ENCODE peak calls at places on chromosome 16, in eight cellular contexts. A, M, I, H, B, G, D and U are unnamed samples.

GRCh38 chr16:77276686-77277085 is 77.5 kb downstream of the SYCE1L start:
- DNase-seq in D (no peak), B (no peak), H (no peak), M (no peak), A (no peak), I (no peak), G (no peak), U (no peak)

GRCh38 chr16:88065747-88066142 is 114.5 kb downstream of the BANP start:
- DNase-seq in A (no peak), B (no peak), G (no peak), M (no peak), H (no peak), D (no peak), I (peak), U (no peak)

GRCh38 chr16:87926246-87927194 is 9.8 kb downstream of the CA5A start:
- DNase-seq in G (no peak), H (no peak), I (no peak), B (no peak), D (no peak), M (no peak), A (no peak), U (no peak)

GRCh38 chr16:72043058-72043457 is 11.2 kb upstream of the HP start:
- DNase-seq in D (no peak), B (no peak), G (peak), A (no peak), H (peak), M (no peak), I (no peak), U (no peak)

GRCh38 chr16:63361032-63361624 is 1324.9 kb upstream of the CDH8 start:
- DNase-seq in A (peak), H (no peak), I (no peak), D (peak), B (no peak), G (peak), M (peak), U (peak)

GRCh38 chr16:59259074-59259963 is 525.2 kb upstream of the GOT2 start:
- DNase-seq in D (no peak), B (no peak), I (no peak), A (no peak), H (no peak), G (no peak), M (no peak), U (no peak)

GRCh38 chr16:88773812-88774291 is 11.2 kb downstream of the PIEZO1 start:
- DNase-seq in B (peak), D (peak), A (no peak), I (peak), M (no peak), H (no peak), G (no peak), U (peak)

GRCh38 chr16:69190598-69190997 is 3.6 kb downstream of the SNTB2 start:
- DNase-seq in M (no peak), D (no peak), A (no peak), B (no peak), G (no peak), H (no peak), I (no peak), U (no peak)

GRCh38 chr16:14004031-14004718 is 66.9 kb upstream of the MRTFB start:
- DNase-seq in D (no peak), G (no peak), H (peak), B (no peak), M (no peak), I (peak), A (no peak), U (no peak)

GRCh38 chr16:21952040-21952792 is 945 bp upstream of the UQCRC2 start:
- DNase-seq in G (peak), D (peak), M (peak), I (peak), A (peak), H (peak), B (peak), U (peak)

GRCh38 chr16:924063-924462 is 46.7 kb downstream of the LMF1 start:
- DNase-seq in A (no peak), M (no peak), I (no peak), G (no peak), D (no peak), H (no peak), B (no peak), U (no peak)

GRCh38 chr16:31213342-31213741 is 577 bp upstream of the TRIM72 start:
- DNase-seq in G (no peak), D (no peak), H (no peak), B (no peak), A (no peak), I (no peak), M (no peak), U (no peak)

GRCh38 chr16:49464877-49465504 is 91.4 kb downstream of the C16orf78 start:
- DNase-seq in B (peak), I (peak), G (no peak), A (no peak), D (no peak), M (no peak), H (peak), U (no peak)

DNA sequence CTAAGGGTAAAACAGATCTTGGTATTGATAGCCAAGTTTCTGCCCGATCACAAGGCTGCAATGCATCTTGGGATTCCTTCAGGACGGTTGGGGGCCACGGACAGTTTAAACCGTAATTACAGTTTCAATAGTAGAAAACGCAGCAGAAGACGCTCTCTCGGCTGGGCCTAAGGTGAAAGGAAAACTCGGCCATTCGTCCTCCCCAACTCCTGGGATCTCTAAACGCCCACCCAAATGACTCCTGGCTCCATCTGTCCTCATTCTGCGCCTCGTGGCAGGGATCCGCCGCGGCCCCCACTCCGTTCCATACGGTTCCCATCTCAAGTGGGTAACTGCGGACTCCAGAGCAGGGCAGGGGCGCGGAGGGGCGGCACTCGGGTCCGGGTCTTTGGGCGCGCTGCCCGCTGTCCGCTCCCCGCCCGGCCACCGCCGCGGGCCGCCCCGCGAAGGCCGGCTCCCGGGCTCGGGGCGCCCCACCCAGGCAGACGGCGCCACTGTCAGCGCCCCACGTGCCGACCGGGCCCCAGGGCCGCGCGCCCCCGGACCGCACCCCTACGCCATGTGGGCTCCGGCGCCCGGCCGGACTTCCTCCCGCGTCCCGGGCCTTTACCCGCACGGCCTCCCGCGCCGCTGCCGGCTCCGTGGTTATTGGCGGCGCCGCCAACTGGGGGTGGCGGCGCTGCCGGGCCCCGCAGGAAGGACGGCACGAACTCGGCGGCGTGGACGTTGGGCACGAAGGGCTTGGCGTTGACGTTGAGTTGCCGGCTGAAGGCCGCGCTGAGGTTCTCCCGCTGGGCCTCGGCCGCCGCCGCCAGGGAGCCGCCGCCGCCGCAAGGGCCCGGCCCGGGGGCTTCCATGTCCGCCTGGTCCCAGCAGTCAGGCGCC is 755 bp downstream of the GSPT1 start:
- DNase-seq in I (peak), M (no peak), D (peak), A (no peak), G (no peak), H (peak), B (peak), U (peak)
- TF ChIP-seq POLR2A in I (no peak), M (no peak), D (no peak), A (no peak), G (peak), H (no peak), B (no peak), U (no peak)

GRCh38 chr16:3881499-3881995 is 1.0 kb upstream of the CREBBP start:
- DNase-seq in H (no peak), G (no peak), A (no peak), M (no peak), D (no peak), I (no peak), B (peak), U (no peak)

GRCh38 chr16:3879258-3879886 is 1.1 kb downstream of the CREBBP start:
- DNase-seq in B (no peak), D (no peak), M (no peak), I (peak), G (no peak), H (peak), A (no peak), U (peak)

GRCh38 chr16:3880623-3881498 is at the start of gene CREBBP:
- DNase-seq in B (peak), H (peak), G (peak), A (peak), I (peak), M (peak), D (peak), U (peak)

GRCh38 chr16:3878610-3879009 is 1.9 kb downstream of the CREBBP start:
- DNase-seq in G (no peak), M (no peak), H (no peak), A (no peak), I (no peak), D (peak), B (no peak), U (no peak)

DNA sequence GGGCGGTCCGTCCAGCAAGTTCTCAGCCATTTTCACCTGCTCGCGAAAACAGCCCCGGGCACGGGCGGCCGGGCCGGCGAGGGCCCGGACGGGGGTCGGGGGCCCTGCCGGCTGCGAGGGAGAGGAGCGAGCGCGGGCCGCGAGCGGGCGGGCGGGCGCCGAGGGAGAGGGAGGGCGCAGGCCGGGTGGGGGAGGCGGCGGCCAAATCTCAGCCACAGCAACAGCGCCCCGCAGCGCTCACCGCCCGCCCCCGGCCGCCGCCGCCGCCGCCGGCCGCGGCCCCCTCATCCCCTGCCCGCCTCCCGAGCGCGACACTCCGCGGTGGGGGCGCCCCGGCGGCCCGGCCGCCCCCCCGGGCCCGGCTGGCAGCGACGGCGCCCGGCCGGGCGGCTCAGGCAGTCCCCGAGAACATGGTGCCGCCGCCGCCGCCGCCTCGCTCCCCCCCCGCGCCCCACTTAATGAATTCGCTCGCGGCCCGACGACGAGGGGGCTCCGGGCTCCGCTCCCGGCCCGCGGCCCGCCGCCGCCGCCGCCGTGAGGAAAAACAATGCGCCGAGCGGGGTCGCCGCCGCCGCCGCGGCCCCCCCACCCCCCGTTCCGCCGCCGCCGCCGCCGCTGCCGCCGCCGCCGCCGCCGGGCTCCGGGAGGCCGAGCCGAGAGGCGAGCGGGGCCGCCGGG is 487 bp downstream of the CREBBP start:
- DNase-seq in I (peak), B (peak), D (peak), M (no peak), H (peak), A (peak), G (no peak), U (peak)
- TF ChIP-seq CTCF in I (peak), B (no peak), D (peak), M (no peak), H (no peak), A (peak), G (no peak), U (peak)

GRCh38 chr16:81956213-81956948 is 54.9 kb downstream of the SDR42E1 start:
- DNase-seq in M (no peak), B (no peak), D (no peak), A (no peak), G (no peak), H (peak), I (no peak), U (no peak)
- TF ChIP-seq POLR2A in M (no peak), B (no peak), D (no peak), A (no peak), G (no peak), H (no peak), I (no peak), U (no peak)

DNA sequence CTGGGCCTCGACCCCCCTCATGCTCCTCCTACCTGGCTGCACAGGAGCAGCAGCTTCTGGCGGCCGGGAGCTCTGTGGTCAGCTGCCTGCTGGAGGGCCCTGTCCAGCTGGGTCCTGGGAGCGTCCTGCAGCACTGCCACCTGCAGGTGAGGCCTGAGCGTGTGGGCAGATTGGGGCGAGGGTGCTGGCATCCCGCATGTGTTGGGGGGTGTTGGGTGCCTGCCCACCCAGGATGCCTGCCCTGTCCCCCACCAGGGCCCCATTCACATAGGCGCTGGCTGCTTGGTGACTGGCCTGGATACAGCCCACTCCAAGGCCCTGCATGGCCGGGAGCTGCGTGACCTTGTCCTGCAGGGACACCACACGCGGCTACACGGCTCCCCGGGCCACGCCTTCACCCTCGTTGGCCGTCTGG is 16.5 kb downstream of the FCSK start:
- DNase-seq in I (peak), B (no peak), D (peak), G (peak), H (peak), M (no peak), A (peak), U (peak)
- TF ChIP-seq CTCF in I (peak), B (no peak), D (peak), G (peak), H (peak), M (peak), A (peak), U (peak)

GRCh38 chr16:2537451-2538379 is at the start of gene PDPK1:
- DNase-seq in I (peak), H (peak), D (peak), G (peak), A (peak), B (peak), M (peak), U (peak)
- TF ChIP-seq POLR2A in I (peak), H (peak), D (peak), G (peak), A (peak), B (peak), M (no peak), U (peak)

GRCh38 chr16:65964752-65965151 is 401.7 kb upstream of the CDH5 start:
- DNase-seq in M (no peak), B (no peak), I (no peak), H (no peak), A (no peak), G (no peak), D (no peak), U (no peak)
- TF ChIP-seq CTCF in M (no peak), B (no peak), I (no peak), H (no peak), A (no peak), G (no peak), D (no peak), U (no peak)